ENCODE peak calls at places on chromosome 6, in nine cellular contexts. G is adrenal gland, H is A549, L is Peyer's patch, O is IMR-90, C is lower leg skin, X is right lobe of liver, F is tibial nerve, M is heart left ventricle. Z is an unnamed sample.

GRCh38 chr6:102619585-102619984 is 1226.1 kb downstream of the GRIK2 start:
- DNase-seq in H (no peak), X (no peak), C (no peak), M (no peak), G (no peak), F (no peak), O (peak; percentile 1), L (no peak), Z (no peak)

GRCh38 chr6:145349950-145350510 is 385.3 kb downstream of the EPM2A start:
- DNase-seq in L (no peak), F (no peak), X (no peak), C (no peak), M (peak; percentile 12), O (no peak), H (no peak), G (no peak), Z (no peak)

GRCh38 chr6:44304282-44305199 is 8.6 kb downstream of the AARS2 start:
- DNase-seq in H (peak; percentile 35), C (no peak), M (no peak), X (no peak), L (no peak), F (no peak), G (peak; percentile 34), O (peak; percentile 35), Z (no peak)

GRCh38 chr6:146891615-146892265 is 293.0 kb downstream of the ADGB start:
- DNase-seq in F (no peak), M (no peak), O (peak; percentile 57), C (no peak), G (no peak), H (no peak), L (no peak), X (no peak), Z (no peak)

GRCh38 chr6:85096976-85097375 is 332.6 kb upstream of the TBX18 start:
- DNase-seq in G (no peak), L (no peak), H (no peak), M (no peak), O (no peak), C (no peak), F (no peak), X (no peak), Z (no peak)

GRCh38 chr6:42450314-42451145 is 1.2 kb downstream of the TRERF1 start:
- DNase-seq in C (peak; percentile 82), F (no peak), M (no peak), G (no peak), O (peak; percentile 33), L (no peak), X (no peak), H (no peak), Z (peak; percentile 32)

GRCh38 chr6:40623178-40623577 is 36.0 kb upstream of the LRFN2 start:
- DNase-seq in X (no peak), C (peak; percentile 25), L (no peak), G (no peak), H (no peak), F (no peak), M (no peak), O (no peak), Z (no peak)

GRCh38 chr6:136757150-136757549 is 35.1 kb downstream of the MAP3K5 start:
- DNase-seq in C (no peak), G (no peak), H (no peak), O (peak; percentile 36), F (no peak), M (no peak), L (no peak), X (no peak), Z (no peak)

GRCh38 chr6:16585805-16586204 is 175.5 kb downstream of the ATXN1 start:
- DNase-seq in O (no peak), X (no peak), M (peak; percentile 15), C (no peak), H (no peak), F (peak; percentile 39), G (no peak), L (no peak), Z (no peak)

GRCh38 chr6:155275808-155276480 is 12.1 kb downstream of the CLDN20 start:
- DNase-seq in C (no peak), F (no peak), L (no peak), H (no peak), O (peak; percentile 45), X (no peak), G (no peak), M (no peak), Z (no peak)

GRCh38 chr6:52517502-52518278 is 59.2 kb downstream of the TRAM2 start:
- DNase-seq in L (peak; percentile 64), C (peak; percentile 95), F (peak; percentile 86), H (peak; percentile 91), X (peak; percentile 88), M (peak; percentile 90), O (peak; percentile 98), G (peak; percentile 91), Z (peak; percentile 92)

GRCh38 chr6:118709859-118710350 is 58.5 kb upstream of the CEP85L start:
- DNase-seq in G (peak; percentile 33), H (no peak), L (no peak), C (no peak), O (peak; percentile 86), F (no peak), X (no peak), M (no peak), Z (no peak)

GRCh38 chr6:83152913-83153312 is 40.2 kb downstream of the PGM3 start:
- DNase-seq in H (no peak), X (no peak), G (no peak), O (no peak), C (no peak), F (no peak), L (no peak), M (no peak), Z (no peak)
- TF ChIP-seq CTCF in H (no peak), X (no peak), G (no peak), O (no peak), C (no peak), F (no peak), L (no peak), M (no peak), Z (no peak)

DNA sequence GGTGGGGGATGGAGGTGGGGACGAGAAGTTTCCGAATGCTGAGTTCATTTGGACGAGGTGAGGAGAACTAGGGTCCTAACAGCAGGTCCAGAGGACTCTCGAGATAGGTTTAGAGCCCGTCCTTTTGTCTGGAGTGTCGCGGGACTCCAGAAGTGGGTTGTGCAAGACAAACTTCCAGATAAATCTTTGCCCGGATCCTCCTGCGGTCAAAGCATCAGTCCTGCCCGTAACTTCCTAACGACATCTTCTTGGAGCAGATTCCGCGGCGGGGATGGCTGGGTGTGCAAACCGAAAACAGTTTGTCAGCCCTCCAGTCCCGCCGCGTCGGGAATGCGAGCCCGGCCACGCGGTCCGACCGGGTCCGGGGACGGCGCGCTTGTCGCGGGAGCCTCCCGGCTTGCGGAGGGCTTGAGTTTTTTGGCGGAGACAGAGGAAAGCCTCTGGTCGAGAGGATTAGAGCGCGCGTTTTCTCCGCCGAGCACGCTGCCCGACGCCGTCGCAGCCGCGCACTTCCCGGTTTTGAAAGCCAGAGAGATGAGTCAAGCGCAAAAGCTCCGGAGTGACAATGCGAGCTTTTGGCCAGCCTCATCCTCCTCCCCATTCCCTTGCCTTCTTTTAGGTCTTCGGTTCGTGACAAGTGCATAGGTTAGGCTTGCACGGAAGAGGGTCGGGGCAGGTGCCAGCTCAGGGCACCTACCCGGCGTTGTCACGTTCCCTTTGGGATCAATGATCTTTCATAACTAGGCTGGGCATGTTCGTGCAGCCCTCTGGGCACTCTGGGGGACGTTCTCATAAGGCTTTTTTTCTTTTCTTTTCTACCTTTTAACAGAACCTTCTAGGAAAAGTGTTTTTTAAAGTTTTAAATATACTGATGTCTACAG is 91.4 kb upstream of the PRDM1 start:
- DNase-seq in L (peak; percentile 72), C (peak; percentile 94), X (peak; percentile 64), G (peak; percentile 54), F (peak; percentile 61), M (peak; percentile 47), H (peak; percentile 40), O (peak; percentile 78), Z (peak; percentile 59)
- TF ChIP-seq POLR2A in L (peak; percentile 12), C (no peak), X (peak; percentile 28), G (no peak), F (peak; percentile 13), M (no peak), H (no peak), O (no peak), Z (peak; percentile 53)

DNA sequence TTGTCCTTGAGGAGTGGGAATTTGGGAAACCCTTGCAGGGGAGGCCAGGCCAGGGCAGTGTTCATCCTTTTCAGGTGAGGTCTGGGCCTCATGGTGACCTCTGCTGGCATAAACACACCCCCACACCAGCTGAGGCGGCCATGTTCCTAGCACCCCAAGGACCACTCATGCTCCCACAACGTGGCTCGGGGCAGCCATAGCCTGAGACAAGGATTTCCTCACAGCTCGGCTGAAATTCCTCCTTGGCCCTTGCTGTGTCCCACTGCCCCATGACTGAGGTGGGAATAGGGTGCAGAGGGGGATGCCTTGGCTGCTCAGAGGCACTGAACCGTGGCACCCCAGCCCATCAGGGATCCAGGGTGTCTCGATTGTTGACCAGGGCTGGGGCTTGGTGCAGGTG is 27.3 kb upstream of the SPDEF start:
- DNase-seq in M (no peak), O (no peak), C (no peak), X (no peak), F (no peak), H (no peak), G (no peak), L (no peak), Z (no peak)
- TF ChIP-seq CTCF in M (no peak), O (peak; percentile 10), C (no peak), X (no peak), F (no peak), H (peak; percentile 29), G (peak; percentile 19), L (no peak), Z (no peak)

GRCh38 chr6:410555-411395 is 19.2 kb downstream of the IRF4 start:
- DNase-seq in O (no peak), X (no peak), M (no peak), C (no peak), G (no peak), H (no peak), F (no peak), L (no peak), Z (no peak)

GRCh38 chr6:409370-409972 is 17.9 kb downstream of the IRF4 start:
- DNase-seq in H (no peak), L (no peak), G (no peak), X (no peak), O (no peak), M (no peak), C (no peak), F (no peak), Z (no peak)

GRCh38 chr6:408148-408547 is 16.6 kb downstream of the IRF4 start:
- DNase-seq in L (no peak), M (no peak), X (no peak), C (no peak), F (no peak), O (no peak), G (no peak), H (no peak), Z (no peak)

GRCh38 chr6:411402-412145 is 20.0 kb downstream of the IRF4 start:
- DNase-seq in F (no peak), X (no peak), G (no peak), M (no peak), H (no peak), C (no peak), L (no peak), O (no peak), Z (no peak)

DNA sequence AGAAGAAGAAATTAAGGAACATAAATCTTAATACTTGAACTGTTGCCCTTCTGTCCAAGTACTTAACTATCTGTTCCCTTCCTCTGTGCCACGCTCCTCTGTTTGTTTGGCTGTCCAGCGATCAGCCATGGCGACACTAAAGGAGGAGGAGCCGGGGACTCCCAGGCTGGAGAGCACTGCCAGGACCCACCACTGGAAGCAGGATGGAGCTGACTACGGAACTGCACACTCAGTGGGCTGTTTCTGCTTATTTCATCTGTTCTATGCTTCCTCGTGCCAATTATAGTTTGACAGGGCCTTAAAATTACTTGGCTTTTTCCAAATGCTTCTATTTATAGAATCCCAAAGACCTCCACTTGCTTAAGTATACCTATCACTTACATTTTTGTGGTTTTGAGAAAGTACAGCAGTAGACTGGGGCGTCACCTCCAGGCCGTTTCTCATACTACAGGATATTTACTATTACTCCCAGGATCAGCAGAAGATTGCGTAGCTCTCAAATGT is 17.1 kb downstream of the IRF4 start:
- DNase-seq in G (peak; percentile 41), L (no peak), X (no peak), C (no peak), M (peak; percentile 39), H (peak; percentile 40), O (peak; percentile 38), F (no peak), Z (no peak)
- TF ChIP-seq POLR2A in G (no peak), L (no peak), X (no peak), C (no peak), M (no peak), H (no peak), O (no peak), F (no peak), Z (no peak)

Z was measured in uterus.